ENCODE peak calls at places on chromosomes 11 and 22, in seven cellular contexts. B, C, W, U, E, K and L are unnamed samples.

GRCh38 chr22:38706101-38706884 is 549 bp downstream of the GTPBP1 start:
- DNase-seq in B (no peak), E (no peak), W (peak), U (no peak), C (peak), K (no peak), L (peak)

GRCh38 chr11:46291441-46292143 is 14.1 kb downstream of the CREB3L1 start:
- DNase-seq in E (no peak), W (no peak), C (no peak), U (no peak), K (no peak), B (no peak), L (no peak)

GRCh38 chr11:662689-663274 is 25.7 kb downstream of the DRD4 start:
- DNase-seq in W (peak), C (peak), E (no peak), U (no peak), B (peak), K (peak), L (peak)

GRCh38 chr11:128728767-128729587 is 35.1 kb downstream of the FLI1 start:
- DNase-seq in U (no peak), B (no peak), C (no peak), K (no peak), E (no peak), W (no peak), L (no peak)

GRCh38 chr22:19995611-19996339 is 20.8 kb downstream of the ARVCF start:
- DNase-seq in K (no peak), W (no peak), B (no peak), U (no peak), C (no peak), E (no peak), L (no peak)

GRCh38 chr11:46390331-46391171 is 1.0 kb downstream of the CHRM4 start:
- DNase-seq in W (peak), C (no peak), E (no peak), K (no peak), U (no peak), B (no peak), L (no peak)

GRCh38 chr11:63599211-63600122 is 14.8 kb downstream of the PLAAT3 start:
- DNase-seq in B (no peak), K (no peak), W (peak), C (peak), E (no peak), U (no peak), L (no peak)

GRCh38 chr11:19978668-19979518 is 181.4 kb downstream of the DBX1 start:
- DNase-seq in U (no peak), W (no peak), K (peak), B (peak), E (peak), C (peak), L (peak)

GRCh38 chr11:97860237-97860636 is 1160.5 kb upstream of the CNTN5 start:
- DNase-seq in C (no peak), E (no peak), U (no peak), K (no peak), W (no peak), B (no peak), L (no peak)

GRCh38 chr11:78074756-78075155 is 4.9 kb downstream of the NDUFC2 start:
- DNase-seq in B (no peak), E (no peak), W (peak), C (no peak), K (no peak), U (no peak), L (no peak)

GRCh38 chr11:58787903-58788302 is 56.2 kb upstream of the GLYAT start:
- DNase-seq in K (no peak), B (no peak), C (no peak), W (no peak), U (no peak), E (no peak), L (no peak)

GRCh38 chr22:21697866-21698265 is 32.1 kb downstream of the PPIL2 start:
- DNase-seq in W (no peak), B (no peak), K (no peak), U (no peak), E (no peak), C (peak), L (no peak)

GRCh38 chr11:66685276-66686099 is 7.8 kb upstream of the RBM4B start:
- DNase-seq in E (no peak), W (peak), B (no peak), K (no peak), C (no peak), U (no peak), L (no peak)

GRCh38 chr11:113401718-113402117 is 14.1 kb downstream of the ANKK1 start:
- DNase-seq in B (peak), W (peak), E (no peak), C (no peak), K (no peak), U (no peak), L (peak)

GRCh38 chr11:128465531-128465930 is 121.8 kb downstream of the ETS1 start:
- DNase-seq in C (no peak), E (no peak), U (no peak), K (no peak), W (no peak), B (no peak), L (no peak)

GRCh38 chr11:16669799-16670415 is 68.5 kb upstream of the C11orf58 start:
- DNase-seq in K (peak), W (no peak), U (peak), C (no peak), B (peak), E (no peak), L (peak)
- TF ChIP-seq JUND in K (no peak), W (no peak), U (peak), C (no peak), B (peak), E (no peak), L (no peak)

GRCh38 chr11:73759520-73760065 is 1.3 kb downstream of the RAB6A start:
- DNase-seq in B (no peak), W (peak), K (no peak), E (no peak), C (no peak), U (no peak), L (peak)
- TF ChIP-seq JUND in B (no peak), W (no peak), K (no peak), E (no peak), C (no peak), U (no peak), L (no peak)

DNA sequence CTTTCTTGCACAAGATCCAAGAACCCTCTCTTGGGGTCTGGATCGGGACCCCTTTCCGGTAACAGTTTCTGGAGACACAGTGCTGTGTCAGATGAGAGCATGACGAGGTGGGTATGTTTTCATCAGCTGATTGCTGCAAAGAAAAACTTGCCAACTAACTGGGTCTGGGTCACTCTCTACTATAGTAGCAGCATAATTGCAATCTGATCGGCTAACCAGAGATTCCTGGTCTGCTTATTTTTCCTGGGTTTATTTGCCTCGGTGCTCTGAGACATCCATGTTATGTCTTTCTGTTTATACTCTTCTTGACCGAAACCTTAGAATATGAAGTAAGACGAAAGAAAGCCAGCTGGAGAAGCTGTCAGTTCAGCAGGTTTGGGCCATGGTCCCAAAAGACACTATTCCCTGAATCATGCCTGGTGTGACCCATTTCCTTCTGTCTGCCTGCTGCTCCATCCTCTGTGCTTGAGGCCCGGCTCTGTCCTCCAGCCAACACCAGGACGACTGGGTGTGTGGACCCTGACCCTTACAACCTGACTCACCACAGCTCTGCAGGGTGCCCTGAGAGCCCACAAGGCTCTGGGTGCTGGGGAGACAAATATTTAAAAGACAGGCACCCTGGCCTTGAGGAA is 24.1 kb upstream of the CLMP start:
- DNase-seq in U (no peak), K (no peak), C (no peak), E (no peak), B (no peak), W (no peak), L (no peak)
- TF ChIP-seq JUND in U (no peak), K (no peak), C (no peak), E (no peak), B (no peak), W (no peak), L (no peak)

GRCh38 chr11:14078941-14079522 is 116.5 kb downstream of the SPON1 start:
- DNase-seq in U (no peak), K (no peak), B (no peak), C (no peak), E (no peak), W (no peak), L (no peak)

GRCh38 chr11:14073821-14074529 is 111.5 kb downstream of the SPON1 start:
- DNase-seq in U (no peak), C (no peak), W (no peak), B (no peak), K (no peak), E (no peak), L (no peak)

GRCh38 chr11:14070866-14071265 is 108.3 kb downstream of the SPON1 start:
- DNase-seq in W (no peak), K (no peak), C (no peak), U (no peak), B (no peak), E (no peak), L (no peak)

GRCh38 chr11:14075118-14075601 is 112.6 kb downstream of the SPON1 start:
- DNase-seq in B (no peak), W (no peak), C (no peak), U (no peak), E (no peak), K (no peak), L (no peak)

GRCh38 chr11:14075679-14076078 is 113.2 kb downstream of the SPON1 start:
- DNase-seq in W (no peak), B (no peak), U (no peak), C (no peak), K (no peak), E (no peak), L (no peak)
- TF ChIP-seq JUND in W (no peak), B (no peak), U (no peak), C (no peak), K (no peak), E (no peak), L (no peak)